ENCODE peak calls at places on chromosomes 11 and 22, in seven cellular contexts. One of them, this sample, is unnamed. For H3K4me1, the result is how much of the 10 kb centered on the place peaks cover.

GRCh38 chr11:3000032-3000961 is 8.2 kb upstream of the NAP1L4 start:
- DNase-seq in left lung: peak
- DNase-seq in osteoblast: peak
- DNase-seq in tibial artery: no peak
- DNase-seq in IMR-90: peak
- DNase-seq in cardiac muscle cell: peak
- DNase-seq in MM.1S: no peak
- DNase-seq in this sample: no peak

GRCh38 chr11:68014157-68014965 is 4.2 kb downstream of the ALDH3B1 start:
- DNase-seq in cardiac muscle cell: peak
- DNase-seq in MM.1S: no peak
- DNase-seq in IMR-90: peak
- DNase-seq in osteoblast: peak
- DNase-seq in tibial artery: peak
- DNase-seq in left lung: peak
- DNase-seq in this sample: no peak

GRCh38 chr11:109040303-109040702 is 375.4 kb downstream of the DDX10 start:
- DNase-seq in MM.1S: no peak
- DNase-seq in tibial artery: no peak
- DNase-seq in left lung: no peak
- DNase-seq in osteoblast: no peak
- DNase-seq in cardiac muscle cell: no peak
- DNase-seq in IMR-90: no peak
- DNase-seq in this sample: no peak

GRCh38 chr11:61061081-61061826 is 41.0 kb upstream of the CD5 start:
- DNase-seq in cardiac muscle cell: peak
- DNase-seq in IMR-90: no peak
- DNase-seq in osteoblast: no peak
- DNase-seq in tibial artery: no peak
- DNase-seq in left lung: no peak
- DNase-seq in MM.1S: peak
- DNase-seq in this sample: no peak

GRCh38 chr11:76524919-76525318 is 80.1 kb downstream of the EMSY start:
- DNase-seq in left lung: no peak
- DNase-seq in cardiac muscle cell: peak
- DNase-seq in osteoblast: peak
- DNase-seq in IMR-90: peak
- DNase-seq in tibial artery: peak
- DNase-seq in MM.1S: no peak
- DNase-seq in this sample: no peak

GRCh38 chr22:37397246-37397645 is 30.0 kb downstream of the ELFN2 start:
- DNase-seq in IMR-90: no peak
- DNase-seq in left lung: no peak
- DNase-seq in MM.1S: no peak
- DNase-seq in osteoblast: no peak
- DNase-seq in cardiac muscle cell: no peak
- DNase-seq in tibial artery: no peak
- DNase-seq in this sample: no peak

GRCh38 chr22:41833369-41834004 is 582 bp downstream of the SREBF2 start:
- DNase-seq in MM.1S: peak
- DNase-seq in cardiac muscle cell: peak
- DNase-seq in IMR-90: no peak
- DNase-seq in left lung: peak
- DNase-seq in tibial artery: peak
- DNase-seq in osteoblast: peak
- DNase-seq in this sample: peak

GRCh38 chr11:3925513-3925912 is 70.0 kb downstream of the STIM1 start:
- DNase-seq in osteoblast: no peak
- DNase-seq in tibial artery: no peak
- DNase-seq in MM.1S: no peak
- DNase-seq in IMR-90: no peak
- DNase-seq in left lung: no peak
- DNase-seq in cardiac muscle cell: no peak
- DNase-seq in this sample: no peak

GRCh38 chr22:44828193-44828592 is 75.8 kb downstream of the ARHGAP8 start:
- DNase-seq in IMR-90: no peak
- DNase-seq in left lung: no peak
- DNase-seq in cardiac muscle cell: peak
- DNase-seq in tibial artery: no peak
- DNase-seq in MM.1S: no peak
- DNase-seq in osteoblast: peak
- DNase-seq in this sample: no peak

GRCh38 chr11:74139151-74139918 is 31.5 kb downstream of the C2CD3 start:
- DNase-seq in osteoblast: no peak
- DNase-seq in left lung: no peak
- DNase-seq in tibial artery: no peak
- DNase-seq in IMR-90: peak
- DNase-seq in MM.1S: no peak
- DNase-seq in cardiac muscle cell: no peak
- DNase-seq in this sample: no peak

GRCh38 chr11:14290422-14290821 is 68.6 kb downstream of the RRAS2 start:
- DNase-seq in cardiac muscle cell: no peak
- DNase-seq in osteoblast: no peak
- DNase-seq in left lung: no peak
- DNase-seq in IMR-90: no peak
- DNase-seq in MM.1S: no peak
- DNase-seq in tibial artery: no peak
- DNase-seq in this sample: no peak
- H3K4me1 ChIP-seq in cardiac muscle cell: under half
- H3K4me1 ChIP-seq in osteoblast: under half
- H3K4me1 ChIP-seq in left lung: under half
- H3K4me1 ChIP-seq in IMR-90: under half
- H3K4me1 ChIP-seq in MM.1S: under half
- H3K4me1 ChIP-seq in tibial artery: under half
- H3K4me1 ChIP-seq in this sample: under half

DNA sequence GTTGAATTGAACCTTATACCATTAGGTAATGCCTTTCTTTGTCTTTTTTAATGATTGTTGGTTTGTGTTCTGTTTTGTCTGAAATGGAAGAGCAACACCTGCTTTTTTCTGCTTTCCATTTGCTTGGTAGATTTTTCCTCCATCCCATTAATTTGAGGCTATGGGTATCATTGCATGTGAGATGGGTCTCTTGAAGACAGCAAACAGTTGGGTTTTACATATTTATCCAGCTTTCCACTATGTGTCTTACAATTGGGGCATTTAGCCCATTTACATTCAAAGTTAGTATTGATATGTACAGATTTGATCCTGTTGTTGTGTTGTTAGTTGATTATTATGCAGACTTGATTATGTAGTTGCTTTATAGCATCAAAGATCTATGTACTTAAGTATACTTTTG is 21.1 kb upstream of the RAB38 start:
- DNase-seq in left lung: no peak
- DNase-seq in IMR-90: no peak
- DNase-seq in tibial artery: no peak
- DNase-seq in osteoblast: no peak
- DNase-seq in MM.1S: no peak
- DNase-seq in cardiac muscle cell: no peak
- DNase-seq in this sample: no peak
- H3K27ac ChIP-seq in left lung: no peak
- H3K27ac ChIP-seq in IMR-90: no peak
- H3K27ac ChIP-seq in tibial artery: no peak
- H3K27ac ChIP-seq in osteoblast: no peak
- H3K27ac ChIP-seq in MM.1S: no peak
- H3K27ac ChIP-seq in cardiac muscle cell: no peak
- H3K27ac ChIP-seq in this sample: no peak

GRCh38 chr22:39171623-39172264 is 19.3 kb upstream of the CBX7 start:
- DNase-seq in cardiac muscle cell: no peak
- DNase-seq in left lung: no peak
- DNase-seq in IMR-90: no peak
- DNase-seq in osteoblast: no peak
- DNase-seq in MM.1S: no peak
- DNase-seq in tibial artery: no peak
- DNase-seq in this sample: no peak
- H3K4me1 ChIP-seq in cardiac muscle cell: under half
- H3K4me1 ChIP-seq in left lung: half or more
- H3K4me1 ChIP-seq in IMR-90: under half
- H3K4me1 ChIP-seq in osteoblast: under half
- H3K4me1 ChIP-seq in MM.1S: under half
- H3K4me1 ChIP-seq in tibial artery: under half
- H3K4me1 ChIP-seq in this sample: under half

DNA sequence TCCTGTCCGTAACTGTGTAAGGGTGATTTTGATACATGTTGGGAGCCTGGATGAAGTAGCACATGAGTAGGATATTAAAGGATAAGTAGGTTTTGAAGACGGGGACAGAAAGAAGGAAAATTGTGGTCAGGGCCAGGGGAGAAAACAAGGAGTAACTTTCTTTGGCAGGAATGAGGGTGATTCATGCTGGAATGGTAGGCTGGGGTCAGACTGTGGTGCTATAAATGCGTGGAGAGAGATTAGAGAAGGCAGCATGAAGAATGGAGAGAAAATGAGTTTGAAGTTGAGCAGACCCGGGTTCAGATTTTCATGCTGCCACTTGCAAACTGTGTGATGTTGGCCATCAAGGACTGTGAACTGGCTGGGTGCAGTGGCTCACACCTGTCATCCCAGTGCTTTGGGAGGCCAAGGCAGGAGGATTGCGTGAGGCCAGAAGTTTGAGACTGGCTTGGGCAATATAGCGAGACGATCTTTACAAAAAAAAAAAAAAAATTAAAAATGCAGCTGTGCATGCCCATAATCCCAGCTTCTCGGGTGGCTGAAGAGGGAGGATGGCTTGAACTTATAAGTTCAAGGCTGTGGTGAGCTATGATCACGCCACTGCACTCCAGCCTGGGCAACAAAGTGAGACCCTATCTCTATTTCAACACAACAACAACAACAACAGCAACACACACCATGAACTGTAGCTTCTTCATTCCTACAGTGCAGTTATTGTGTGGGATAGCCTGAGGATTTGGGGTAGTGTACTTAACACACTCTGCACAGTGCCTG is 22.3 kb downstream of the ZBTB16 start:
- DNase-seq in MM.1S: no peak
- DNase-seq in tibial artery: no peak
- DNase-seq in cardiac muscle cell: peak
- DNase-seq in left lung: no peak
- DNase-seq in IMR-90: no peak
- DNase-seq in osteoblast: peak
- DNase-seq in this sample: peak
- H3K27ac ChIP-seq in MM.1S: no peak
- H3K27ac ChIP-seq in tibial artery: peak
- H3K27ac ChIP-seq in cardiac muscle cell: no peak
- H3K27ac ChIP-seq in left lung: peak
- H3K27ac ChIP-seq in IMR-90: no peak
- H3K27ac ChIP-seq in osteoblast: no peak
- H3K27ac ChIP-seq in this sample: peak

DNA sequence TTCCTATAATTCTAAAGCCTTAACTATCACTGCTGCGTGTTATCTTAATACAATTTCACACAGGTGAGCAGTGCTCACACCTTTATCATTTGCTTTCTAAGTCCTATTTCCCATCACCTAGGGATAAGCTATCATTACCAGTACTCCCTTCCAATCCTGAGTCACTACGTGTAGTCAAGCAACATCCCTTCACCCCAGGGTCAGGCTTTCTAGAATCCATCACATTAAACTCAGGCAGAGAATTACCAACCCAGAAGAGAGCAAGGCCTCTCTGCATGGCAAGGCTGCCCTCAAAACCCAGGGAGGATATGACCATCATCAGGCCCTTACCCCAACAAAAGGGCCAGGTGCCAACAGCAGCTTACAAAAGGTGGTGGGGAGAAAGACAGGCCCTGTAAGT is 9.8 kb downstream of the PACSIN2 start:
- DNase-seq in tibial artery: no peak
- DNase-seq in osteoblast: peak
- DNase-seq in IMR-90: no peak
- DNase-seq in left lung: no peak
- DNase-seq in MM.1S: no peak
- DNase-seq in cardiac muscle cell: no peak
- DNase-seq in this sample: no peak
- H3K4me1 ChIP-seq in tibial artery: half or more
- H3K4me1 ChIP-seq in osteoblast: half or more
- H3K4me1 ChIP-seq in IMR-90: under half
- H3K4me1 ChIP-seq in left lung: half or more
- H3K4me1 ChIP-seq in MM.1S: under half
- H3K4me1 ChIP-seq in cardiac muscle cell: under half
- H3K4me1 ChIP-seq in this sample: under half

DNA sequence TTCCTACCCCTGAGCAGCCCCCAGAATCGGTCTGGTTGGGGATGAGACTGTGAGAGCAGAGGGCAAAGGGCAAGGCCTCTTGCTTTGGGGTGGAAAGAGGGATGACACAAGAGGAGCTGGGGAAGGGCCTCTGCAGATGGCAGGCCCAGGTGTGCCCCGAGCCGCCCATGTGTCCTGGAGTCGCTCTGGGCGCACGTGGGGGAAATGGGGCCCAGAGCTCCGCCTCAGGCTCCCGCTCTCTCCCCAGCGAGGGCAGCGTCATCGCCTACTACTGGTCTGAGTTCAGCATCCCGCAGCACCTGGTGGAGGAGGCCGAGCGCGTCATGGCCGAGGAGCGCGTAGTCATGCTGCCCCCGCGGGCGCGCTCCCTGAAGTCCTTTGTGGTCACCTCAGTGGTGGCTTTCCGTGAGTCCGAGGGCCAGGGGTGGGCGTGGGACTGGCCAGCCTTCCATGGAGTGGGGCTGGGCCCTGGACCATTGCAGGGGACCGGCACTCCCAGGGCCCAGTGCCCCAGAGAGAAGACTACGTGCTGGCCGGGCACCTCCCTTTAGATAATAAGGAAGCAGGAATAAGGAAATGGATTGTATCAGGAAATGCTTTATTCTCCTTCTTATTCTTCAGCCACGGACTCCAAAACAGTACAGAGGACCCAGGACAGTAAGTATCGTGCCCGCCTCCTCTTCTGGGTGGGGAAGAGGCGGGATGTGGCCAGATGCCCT is 30.1 kb downstream of the ST14 start:
- DNase-seq in osteoblast: no peak
- DNase-seq in cardiac muscle cell: no peak
- DNase-seq in left lung: no peak
- DNase-seq in MM.1S: no peak
- DNase-seq in tibial artery: no peak
- DNase-seq in IMR-90: no peak
- DNase-seq in this sample: no peak
- H3K27ac ChIP-seq in osteoblast: no peak
- H3K27ac ChIP-seq in cardiac muscle cell: no peak
- H3K27ac ChIP-seq in left lung: no peak
- H3K27ac ChIP-seq in MM.1S: no peak
- H3K27ac ChIP-seq in tibial artery: no peak
- H3K27ac ChIP-seq in IMR-90: no peak
- H3K27ac ChIP-seq in this sample: no peak

GRCh38 chr11:66843776-66844495 is 695 bp downstream of the RCE1 start:
- DNase-seq in MM.1S: no peak
- DNase-seq in osteoblast: peak
- DNase-seq in left lung: no peak
- DNase-seq in cardiac muscle cell: no peak
- DNase-seq in tibial artery: no peak
- DNase-seq in IMR-90: no peak
- DNase-seq in this sample: no peak
- H3K4me1 ChIP-seq in MM.1S: under half
- H3K4me1 ChIP-seq in osteoblast: under half
- H3K4me1 ChIP-seq in left lung: under half
- H3K4me1 ChIP-seq in cardiac muscle cell: under half
- H3K4me1 ChIP-seq in tibial artery: under half
- H3K4me1 ChIP-seq in IMR-90: under half
- H3K4me1 ChIP-seq in this sample: under half

This sample was measured in uterus.